ENCODE peak calls at places on chromosome X, in six cellular contexts. One of them, this sample, is unnamed.
A peak's percentile ranks its signal among the peaks of the same experiment; 100 is the strongest.

GRCh38 chrX:99939883-99940232 is 470.2 kb downstream of the PCDH19 start:
- DNase-seq in K562: no peak
- DNase-seq in GM23338: peak; percentile 0
- DNase-seq in HCT116: no peak
- DNase-seq in GM12878: no peak
- DNase-seq in A549: no peak
- DNase-seq in this sample: no peak

GRCh38 chrX:50877310-50877709 is 33.2 kb upstream of the BMP15 start:
- DNase-seq in A549: no peak
- DNase-seq in K562: no peak
- DNase-seq in GM12878: no peak
- DNase-seq in HCT116: no peak
- DNase-seq in GM23338: no peak
- DNase-seq in this sample: no peak

GRCh38 chrX:17459008-17459407 is 84.0 kb downstream of the NHS start:
- DNase-seq in K562: no peak
- DNase-seq in GM12878: no peak
- DNase-seq in HCT116: no peak
- DNase-seq in A549: no peak
- DNase-seq in GM23338: no peak
- DNase-seq in this sample: no peak

GRCh38 chrX:7074908-7075204 is 72.7 kb upstream of the STS start:
- DNase-seq in GM23338: no peak
- DNase-seq in A549: no peak
- DNase-seq in GM12878: no peak
- DNase-seq in HCT116: no peak
- DNase-seq in K562: no peak
- DNase-seq in this sample: no peak

GRCh38 chrX:9241427-9241826 is 207.5 kb upstream of the FAM9B start:
- DNase-seq in K562: no peak
- DNase-seq in HCT116: no peak
- DNase-seq in A549: no peak
- DNase-seq in GM12878: no peak
- DNase-seq in GM23338: no peak
- DNase-seq in this sample: no peak

GRCh38 chrX:101265869-101266428 is 25.2 kb downstream of the TAF7L start:
- DNase-seq in HCT116: no peak
- DNase-seq in K562: no peak
- DNase-seq in GM23338: no peak
- DNase-seq in GM12878: no peak
- DNase-seq in A549: no peak
- DNase-seq in this sample: no peak

GRCh38 chrX:140733766-140734342 is 24.3 kb downstream of the LINC00632 start:
- DNase-seq in K562: peak; percentile 34
- DNase-seq in GM23338: peak; percentile 46
- DNase-seq in HCT116: no peak
- DNase-seq in GM12878: no peak
- DNase-seq in A549: peak; percentile 27
- DNase-seq in this sample: peak; percentile 34

GRCh38 chrX:110034036-110034435 is 31.1 kb downstream of the TMEM164 start:
- DNase-seq in HCT116: no peak
- DNase-seq in K562: no peak
- DNase-seq in A549: no peak
- DNase-seq in GM23338: no peak
- DNase-seq in GM12878: no peak
- DNase-seq in this sample: no peak

GRCh38 chrX:30657542-30658238 is 4.5 kb downstream of the GK start:
- DNase-seq in K562: no peak
- DNase-seq in GM12878: no peak
- DNase-seq in A549: no peak
- DNase-seq in GM23338: no peak
- DNase-seq in HCT116: no peak
- DNase-seq in this sample: no peak

GRCh38 chrX:15468036-15468435 is 25.1 kb downstream of the PIR start:
- DNase-seq in HCT116: no peak
- DNase-seq in K562: peak; percentile 38
- DNase-seq in GM23338: peak; percentile 27
- DNase-seq in A549: no peak
- DNase-seq in GM12878: no peak
- DNase-seq in this sample: peak; percentile 13

GRCh38 chrX:38282044-38282443 is 45.3 kb downstream of the RPGR start:
- DNase-seq in K562: no peak
- DNase-seq in GM23338: peak; percentile 30
- DNase-seq in HCT116: no peak
- DNase-seq in GM12878: no peak
- DNase-seq in A549: no peak
- DNase-seq in this sample: no peak

GRCh38 chrX:135324463-135324862 is 15.2 kb downstream of the ETDC start:
- DNase-seq in GM12878: no peak
- DNase-seq in GM23338: no peak
- DNase-seq in K562: no peak
- DNase-seq in HCT116: no peak
- DNase-seq in A549: no peak
- DNase-seq in this sample: no peak

GRCh38 chrX:7362111-7362510 is 214.2 kb upstream of the PUDP start:
- DNase-seq in GM23338: peak; percentile 1
- DNase-seq in GM12878: no peak
- DNase-seq in A549: no peak
- DNase-seq in K562: no peak
- DNase-seq in HCT116: no peak
- DNase-seq in this sample: no peak

GRCh38 chrX:74550295-74550802 is 64.1 kb downstream of the RLIM start:
- DNase-seq in GM23338: peak; percentile 79
- DNase-seq in A549: peak; percentile 34
- DNase-seq in GM12878: peak; percentile 35
- DNase-seq in HCT116: peak; percentile 51
- DNase-seq in K562: peak; percentile 79
- DNase-seq in this sample: peak; percentile 80

GRCh38 chrX:41468647-41469323 is 21.6 kb downstream of the NYX start:
- DNase-seq in GM23338: no peak
- DNase-seq in GM12878: no peak
- DNase-seq in K562: no peak
- DNase-seq in A549: no peak
- DNase-seq in HCT116: no peak
- DNase-seq in this sample: no peak

GRCh38 chrX:153582896-153583295 is 16.0 kb downstream of the CCNQ start:
- DNase-seq in K562: peak; percentile 62
- DNase-seq in HCT116: no peak
- DNase-seq in A549: no peak
- DNase-seq in GM12878: peak; percentile 23
- DNase-seq in GM23338: no peak
- DNase-seq in this sample: no peak

GRCh38 chrX:95764972-95765451 is 919.6 kb upstream of the DIAPH2 start:
- DNase-seq in GM23338: peak; percentile 68
- DNase-seq in K562: peak; percentile 14
- DNase-seq in GM12878: no peak
- DNase-seq in A549: no peak
- DNase-seq in HCT116: no peak
- DNase-seq in this sample: peak; percentile 11

GRCh38 chrX:136910565-136911040 is 30.1 kb upstream of the RBMX start:
- DNase-seq in GM23338: no peak
- DNase-seq in K562: no peak
- DNase-seq in A549: no peak
- DNase-seq in GM12878: no peak
- DNase-seq in HCT116: no peak
- DNase-seq in this sample: no peak

GRCh38 chrX:72050011-72050410 is 81.7 kb downstream of the RTL5 start:
- DNase-seq in K562: no peak
- DNase-seq in HCT116: no peak
- DNase-seq in GM23338: no peak
- DNase-seq in GM12878: no peak
- DNase-seq in A549: no peak
- DNase-seq in this sample: no peak

GRCh38 chrX:40015693-40016092 is 82.1 kb downstream of the BCOR start:
- DNase-seq in GM23338: peak; percentile 4
- DNase-seq in K562: no peak
- DNase-seq in A549: no peak
- DNase-seq in HCT116: no peak
- DNase-seq in GM12878: no peak
- DNase-seq in this sample: no peak

GRCh38 chrX:110414679-110415439 is 56.2 kb downstream of the RTL9 start:
- DNase-seq in HCT116: no peak
- DNase-seq in GM23338: no peak
- DNase-seq in A549: no peak
- DNase-seq in GM12878: peak; percentile 15
- DNase-seq in K562: no peak
- DNase-seq in this sample: no peak

GRCh38 chrX:17291141-17291900 is 83.7 kb upstream of the NHS start:
- DNase-seq in GM23338: peak; percentile 1
- DNase-seq in K562: no peak
- DNase-seq in A549: no peak
- DNase-seq in GM12878: no peak
- DNase-seq in HCT116: no peak
- DNase-seq in this sample: no peak

GRCh38 chrX:22912598-22912997 is 87.2 kb upstream of the DDX53 start:
- DNase-seq in A549: no peak
- DNase-seq in GM12878: no peak
- DNase-seq in GM23338: no peak
- DNase-seq in HCT116: no peak
- DNase-seq in K562: no peak
- DNase-seq in this sample: no peak

GRCh38 chrX:107713205-107714195 is 62.1 kb downstream of the TSC22D3 start:
- DNase-seq in GM12878: no peak
- DNase-seq in HCT116: no peak
- DNase-seq in GM23338: no peak
- DNase-seq in A549: no peak
- DNase-seq in K562: no peak
- DNase-seq in this sample: no peak

GRCh38 chrX:45750639-45751038 is 550.0 kb upstream of the DIPK2B start:
- DNase-seq in HCT116: no peak
- DNase-seq in GM12878: no peak
- DNase-seq in A549: no peak
- DNase-seq in K562: no peak
- DNase-seq in GM23338: no peak
- DNase-seq in this sample: no peak

GRCh38 chrX:108036298-108036973 is 8.4 kb upstream of the VSIG1 start:
- DNase-seq in K562: peak; percentile 56
- DNase-seq in HCT116: no peak
- DNase-seq in A549: peak; percentile 89
- DNase-seq in GM12878: no peak
- DNase-seq in GM23338: no peak
- DNase-seq in this sample: no peak

GRCh38 chrX:82648062-82648461 is 860.0 kb upstream of the POU3F4 start:
- DNase-seq in GM12878: no peak
- DNase-seq in HCT116: no peak
- DNase-seq in A549: no peak
- DNase-seq in K562: no peak
- DNase-seq in GM23338: no peak
- DNase-seq in this sample: no peak

DNA sequence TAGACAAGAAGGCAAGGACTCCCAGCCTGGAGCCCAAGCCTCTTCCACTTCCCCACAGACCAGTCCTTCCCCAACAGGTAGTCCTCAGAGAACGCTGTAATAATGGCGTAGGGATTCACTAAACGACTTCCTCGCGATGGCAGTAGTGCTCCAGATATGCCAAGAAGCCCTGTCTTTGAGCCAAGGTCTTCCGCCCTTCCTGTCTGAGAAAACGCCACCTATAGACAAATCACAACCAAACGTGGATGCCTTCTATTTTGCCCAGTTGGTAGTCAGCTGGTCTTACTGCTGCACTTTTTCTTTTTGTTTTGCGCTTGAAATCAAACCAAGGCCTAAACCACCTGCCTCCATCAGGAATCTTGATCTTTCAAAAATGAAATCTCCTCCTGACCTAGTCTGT is 203.3 kb downstream of the OR13H1 start:
- DNase-seq in K562: no peak
- DNase-seq in HCT116: no peak
- DNase-seq in A549: peak; percentile 62
- DNase-seq in GM12878: peak; percentile 98
- DNase-seq in GM23338: no peak
- DNase-seq in this sample: peak; percentile 80
- H3K4me3 ChIP-seq in K562: no peak overlapping the region
- H3K4me3 ChIP-seq in HCT116: no peak overlapping the region
- H3K4me3 ChIP-seq in A549: peak overlapping the region; percentile 87
- H3K4me3 ChIP-seq in GM12878: peak overlapping the region; percentile 63
- H3K4me3 ChIP-seq in GM23338: no peak overlapping the region
- H3K4me3 ChIP-seq in this sample: no peak overlapping the region

GRCh38 chrX:149717803-149718202 is 5.9 kb downstream of the MAGEA11 start:
- DNase-seq in GM23338: no peak
- DNase-seq in A549: no peak
- DNase-seq in GM12878: no peak
- DNase-seq in HCT116: no peak
- DNase-seq in K562: no peak
- DNase-seq in this sample: no peak
- TF ChIP-seq REST in GM23338: no peak
- TF ChIP-seq REST in A549: no peak
- TF ChIP-seq REST in GM12878: no peak
- TF ChIP-seq REST in HCT116: no peak
- TF ChIP-seq REST in K562: no peak
- TF ChIP-seq REST in this sample: no peak

GRCh38 chrX:65677954-65678469 is 10.6 kb downstream of the MSN start:
- DNase-seq in GM12878: no peak
- DNase-seq in A549: peak; percentile 28
- DNase-seq in K562: no peak
- DNase-seq in GM23338: no peak
- DNase-seq in HCT116: peak; percentile 26
- DNase-seq in this sample: no peak

GRCh38 chrX:65671286-65671685 is 3.8 kb downstream of the MSN start:
- DNase-seq in HCT116: no peak
- DNase-seq in K562: no peak
- DNase-seq in A549: no peak
- DNase-seq in GM23338: no peak
- DNase-seq in GM12878: no peak
- DNase-seq in this sample: no peak

GRCh38 chrX:65674351-65674893 is 7.0 kb downstream of the MSN start:
- DNase-seq in GM23338: no peak
- DNase-seq in K562: no peak
- DNase-seq in HCT116: no peak
- DNase-seq in A549: no peak
- DNase-seq in GM12878: no peak
- DNase-seq in this sample: no peak

GRCh38 chrX:65671966-65672365 is 4.5 kb downstream of the MSN start:
- DNase-seq in GM12878: no peak
- DNase-seq in K562: no peak
- DNase-seq in A549: no peak
- DNase-seq in HCT116: no peak
- DNase-seq in GM23338: no peak
- DNase-seq in this sample: no peak

DNA sequence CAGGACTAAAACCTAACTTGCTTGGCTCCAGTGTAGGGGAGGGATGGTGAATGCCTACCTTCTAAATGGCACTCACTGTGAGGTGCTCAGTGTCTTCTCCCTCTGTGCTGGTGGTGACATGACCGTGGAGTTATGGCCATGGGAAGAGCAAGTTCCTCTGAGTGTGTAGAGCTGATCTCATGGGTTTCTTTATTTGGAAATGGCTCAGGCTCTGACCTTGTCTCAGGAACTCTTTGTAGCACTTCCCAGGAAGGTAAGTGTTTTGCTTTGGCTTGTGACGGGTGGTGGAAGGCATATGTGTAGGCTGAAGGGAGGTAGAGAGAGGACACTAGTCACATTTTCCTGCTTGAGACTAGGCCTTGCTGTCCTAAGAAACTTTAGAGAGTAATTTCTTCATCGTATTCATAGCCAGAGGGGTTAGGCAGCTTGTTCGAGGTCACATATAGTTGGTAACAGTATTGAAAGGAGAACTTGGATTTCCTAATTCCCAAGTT is 6.5 kb downstream of the MSN start:
- DNase-seq in A549: no peak
- DNase-seq in GM12878: no peak
- DNase-seq in GM23338: no peak
- DNase-seq in K562: no peak
- DNase-seq in HCT116: no peak
- DNase-seq in this sample: no peak
- H3K4me3 ChIP-seq in A549: no peak overlapping the region
- H3K4me3 ChIP-seq in GM12878: peak overlapping the region; percentile 62
- H3K4me3 ChIP-seq in GM23338: no peak overlapping the region
- H3K4me3 ChIP-seq in K562: no peak overlapping the region
- H3K4me3 ChIP-seq in HCT116: no peak overlapping the region
- H3K4me3 ChIP-seq in this sample: peak overlapping the region; percentile 13

GRCh38 chrX:115449742-115450141 is 111.2 kb upstream of the PLS3 start:
- DNase-seq in K562: peak; percentile 2
- DNase-seq in GM23338: no peak
- DNase-seq in GM12878: no peak
- DNase-seq in A549: no peak
- DNase-seq in HCT116: no peak
- DNase-seq in this sample: no peak
- TF ChIP-seq REST in K562: no peak
- TF ChIP-seq REST in GM23338: no peak
- TF ChIP-seq REST in GM12878: no peak
- TF ChIP-seq REST in A549: no peak
- TF ChIP-seq REST in HCT116: no peak
- TF ChIP-seq REST in this sample: no peak